ENCODE peak calls at places on chromosomes 5 and 9, in eight cellular contexts. M, F, Y, J, P, B, C and N are unnamed samples.

GRCh38 chr5:167315762-167316161 is 975.7 kb upstream of the WWC1 start:
- DNase-seq in P (no peak), F (no peak), B (no peak), Y (no peak), M (no peak), C (no peak), J (no peak), N (no peak)

GRCh38 chr9:130938652-130939404 is at the start of gene FIBCD1:
- DNase-seq in C (no peak), Y (no peak), B (peak; percentile 53), P (no peak), M (no peak), J (no peak), F (peak; percentile 39), N (peak; percentile 24)

GRCh38 chr9:90988318-90988717 is 186.7 kb downstream of the SYK start:
- DNase-seq in F (no peak), J (no peak), Y (no peak), B (no peak), P (no peak), C (no peak), M (no peak), N (peak; percentile 27)

GRCh38 chr9:136512651-136513066 is 29.8 kb upstream of the SEC16A start:
- DNase-seq in C (peak; percentile 42), F (peak; percentile 49), P (peak; percentile 34), B (no peak), Y (no peak), M (no peak), J (peak; percentile 35), N (no peak)

GRCh38 chr5:175712681-175713085 is 54.8 kb downstream of the HRH2 start:
- DNase-seq in M (no peak), C (no peak), B (no peak), P (no peak), F (no peak), J (no peak), Y (peak; percentile 14), N (no peak)

GRCh38 chr9:116451500-116451899 is 235.6 kb upstream of the TRIM32 start:
- DNase-seq in J (no peak), M (no peak), F (no peak), P (no peak), Y (no peak), B (no peak), C (no peak), N (no peak)

GRCh38 chr5:127802477-127802865 is 99.3 kb downstream of the CCDC192 start:
- DNase-seq in Y (no peak), B (no peak), F (no peak), C (no peak), J (no peak), P (no peak), M (no peak), N (no peak)

GRCh38 chr9:76452839-76453238 is 6.1 kb upstream of the GCNT1 start:
- DNase-seq in C (no peak), J (no peak), M (no peak), F (no peak), Y (no peak), P (no peak), B (no peak), N (peak; percentile 39)

GRCh38 chr5:127930311-127930710 is 153.3 kb upstream of the SLC12A2 start:
- DNase-seq in P (no peak), M (peak; percentile 73), C (no peak), F (no peak), J (no peak), Y (no peak), B (no peak), N (no peak)

GRCh38 chr9:4508246-4508906 is 18.1 kb downstream of the SLC1A1 start:
- DNase-seq in P (no peak), F (no peak), J (no peak), Y (no peak), B (no peak), C (no peak), M (peak; percentile 79), N (peak; percentile 77)

GRCh38 chr9:95167998-95168397 is 149.5 kb downstream of the FANCC start:
- DNase-seq in C (no peak), Y (no peak), F (peak; percentile 82), B (no peak), M (peak; percentile 52), J (no peak), P (peak; percentile 64), N (peak; percentile 95)

GRCh38 chr5:123610665-123611406 is 98.9 kb downstream of the CSNK1G3 start:
- DNase-seq in P (no peak), J (no peak), C (no peak), Y (no peak), B (peak; percentile 3), M (peak; percentile 45), F (peak; percentile 30), N (peak; percentile 81)

GRCh38 chr5:69517763-69518212 is 25.2 kb downstream of the OCLN start:
- DNase-seq in P (no peak), J (no peak), Y (no peak), F (no peak), B (no peak), C (no peak), M (no peak), N (peak; percentile 67)

GRCh38 chr5:152077-152476 is 39.2 kb upstream of the LRRC14B start:
- DNase-seq in P (no peak), F (no peak), J (no peak), C (no peak), M (no peak), B (no peak), Y (no peak), N (no peak)

GRCh38 chr5:132102101-132102701 is 28.6 kb downstream of the CSF2 start:
- DNase-seq in P (peak; percentile 58), Y (no peak), C (no peak), F (no peak), M (peak; percentile 38), J (no peak), B (no peak), N (no peak)

GRCh38 chr5:164962302-164962961 is 1457.0 kb downstream of the MAT2B start:
- DNase-seq in P (no peak), Y (no peak), F (no peak), M (no peak), C (no peak), B (no peak), J (no peak), N (no peak)

GRCh38 chr5:135209495-135209837 is 175.4 kb upstream of the PITX1 start:
- DNase-seq in C (no peak), P (no peak), J (no peak), B (no peak), Y (no peak), M (no peak), F (no peak), N (no peak)

GRCh38 chr5:89213584-89213983 is 330.6 kb upstream of the MEF2C start:
- DNase-seq in P (no peak), B (no peak), M (no peak), C (no peak), F (no peak), Y (no peak), J (no peak), N (peak; percentile 88)

GRCh38 chr5:139662617-139663016 is 14.5 kb downstream of the CXXC5 start:
- DNase-seq in P (no peak), B (no peak), M (no peak), Y (no peak), F (no peak), C (no peak), J (no peak), N (no peak)

GRCh38 chr5:157734466-157734865 is 3.2 kb downstream of the THG1L start:
- DNase-seq in P (no peak), J (no peak), Y (no peak), C (no peak), B (no peak), F (no peak), M (no peak), N (no peak)

GRCh38 chr5:58453326-58453725 is 6.6 kb downstream of the PLK2 start:
- DNase-seq in B (no peak), C (no peak), Y (no peak), F (no peak), P (no peak), M (peak; percentile 13), J (no peak), N (no peak)

GRCh38 chr9:131630206-131630831 is 85.0 kb downstream of the PRRT1B start:
- DNase-seq in C (no peak), F (no peak), Y (no peak), P (peak; percentile 35), B (no peak), M (no peak), J (no peak), N (no peak)

GRCh38 chr9:30524311-30524710 is 1860.1 kb upstream of the ACO1 start:
- DNase-seq in P (no peak), M (no peak), B (no peak), Y (no peak), F (no peak), J (no peak), C (no peak), N (no peak)

GRCh38 chr9:134356496-134357470 is 30.5 kb downstream of the RXRA start:
- DNase-seq in J (no peak), C (no peak), F (no peak), M (no peak), P (no peak), B (no peak), Y (no peak), N (no peak)

GRCh38 chr5:152271420-152271819 is 133.7 kb downstream of the NMUR2 start:
- DNase-seq in C (no peak), M (no peak), P (no peak), B (no peak), F (peak; percentile 24), J (no peak), Y (peak; percentile 17), N (peak; percentile 0)

GRCh38 chr5:119427052-119427451 is 25.2 kb upstream of the HSD17B4 start:
- DNase-seq in M (no peak), F (no peak), C (no peak), J (no peak), B (no peak), P (no peak), Y (no peak), N (no peak)

GRCh38 chr9:121298016-121298538 is 30.1 kb downstream of the GSN start:
- DNase-seq in C (no peak), P (no peak), Y (no peak), J (no peak), M (no peak), F (no peak), B (no peak), N (no peak)

GRCh38 chr9:91842358-91842757 is 107.7 kb downstream of the ROR2 start:
- DNase-seq in C (no peak), B (no peak), J (no peak), P (no peak), M (no peak), F (no peak), Y (no peak), N (no peak)

GRCh38 chr5:140608730-140609520 is 24.1 kb downstream of the CD14 start:
- DNase-seq in P (no peak), C (no peak), M (no peak), B (no peak), J (no peak), F (no peak), Y (no peak), N (no peak)

GRCh38 chr9:125240649-125240999 is 519 bp downstream of the HSPA5 start:
- DNase-seq in M (no peak), F (peak; percentile 27), B (no peak), Y (no peak), C (no peak), J (no peak), P (peak; percentile 44), N (peak; percentile 44)

GRCh38 chr9:122070728-122071127 is 22.4 kb downstream of the TTLL11 start:
- DNase-seq in P (no peak), J (no peak), F (no peak), M (no peak), Y (peak; percentile 40), C (no peak), B (no peak), N (no peak)

GRCh38 chr9:136107155-136107952 is 11.3 kb downstream of the TMEM250 start:
- DNase-seq in C (peak; percentile 15), B (peak; percentile 78), M (no peak), P (no peak), F (no peak), Y (no peak), J (no peak), N (no peak)

GRCh38 chr5:234450-234849 is 16.3 kb downstream of the SDHA start:
- DNase-seq in F (no peak), Y (no peak), C (no peak), P (no peak), B (no peak), M (no peak), J (no peak), N (no peak)

GRCh38 chr5:140351609-140352334 is 5.4 kb upstream of the HBEGF start:
- DNase-seq in P (peak; percentile 19), M (peak; percentile 48), C (peak; percentile 26), J (no peak), B (no peak), F (peak; percentile 83), Y (no peak), N (peak; percentile 74)